ENCODE peak calls at places on chromosomes 6 and 20, in five cellular contexts. K is GM12878, U is spleen, S is GM12892, Y is K562. I is an unnamed sample.

GRCh38 chr20:19552144-19552895 is 205.7 kb upstream of the RIN2 start:
- DNase-seq in Y (no peak), U (no peak), S (no peak), K (no peak), I (no peak)

GRCh38 chr6:114108119-114109002 is 137.4 kb upstream of the HDAC2 start:
- DNase-seq in U (no peak), K (no peak), S (no peak), Y (peak), I (no peak)

GRCh38 chr20:6566821-6567220 is 200.7 kb upstream of the BMP2 start:
- DNase-seq in Y (no peak), U (no peak), S (no peak), K (no peak), I (no peak)

GRCh38 chr6:136371951-136372350 is 82.3 kb upstream of the BCLAF1 start:
- DNase-seq in Y (no peak), K (no peak), U (no peak), S (no peak), I (no peak)

GRCh38 chr20:58213112-58213511 is 15.3 kb downstream of the ANKRD60 start:
- DNase-seq in K (no peak), U (peak), Y (no peak), S (no peak), I (no peak)

GRCh38 chr6:7512320-7512719 is 29.2 kb upstream of the DSP start:
- DNase-seq in U (no peak), Y (no peak), S (no peak), K (no peak), I (no peak)

GRCh38 chr20:58406422-58407001 is 17.5 kb downstream of the VAPB start:
- DNase-seq in Y (no peak), U (no peak), S (no peak), K (no peak), I (no peak)

GRCh38 chr6:157328108-157328692 is 4.9 kb upstream of the TMEM242 start:
- DNase-seq in S (no peak), K (no peak), Y (no peak), U (no peak), I (no peak)

GRCh38 chr6:52284131-52284459 is 447 bp downstream of the MCM3 start:
- DNase-seq in U (no peak), Y (peak), K (no peak), S (no peak), I (no peak)

GRCh38 chr20:56752274-56752673 is 123.2 kb downstream of the TFAP2C start:
- DNase-seq in K (no peak), Y (no peak), S (no peak), U (no peak), I (no peak)

GRCh38 chr20:36792422-36792821 is 18.9 kb upstream of the DSN1 start:
- DNase-seq in S (no peak), U (no peak), Y (no peak), K (no peak), I (peak)

GRCh38 chr6:148082721-148083120 is 259.9 kb upstream of the SASH1 start:
- DNase-seq in Y (no peak), U (no peak), K (no peak), S (no peak), I (no peak)

GRCh38 chr6:50720623-50721022 is 7.3 kb downstream of the TFAP2D start:
- DNase-seq in Y (no peak), S (no peak), U (no peak), K (no peak), I (no peak)

GRCh38 chr6:108362455-108362854 is 67.6 kb downstream of the AFG1L start:
- DNase-seq in U (no peak), K (no peak), Y (no peak), S (no peak), I (no peak)

GRCh38 chr20:5430670-5431069 is 113.9 kb upstream of the PROKR2 start:
- DNase-seq in K (no peak), S (no peak), Y (no peak), U (no peak), I (no peak)

GRCh38 chr6:30717129-30717844 is at the start of gene MDC1:
- DNase-seq in K (peak), U (peak), Y (peak), S (peak), I (peak)

GRCh38 chr6:67766061-67766460 is 869.0 kb upstream of the ADGRB3 start:
- DNase-seq in S (no peak), U (no peak), K (no peak), Y (no peak), I (no peak)

GRCh38 chr20:25273541-25274358 is 25.9 kb downstream of the PYGB start:
- DNase-seq in K (no peak), Y (no peak), U (peak), S (no peak), I (no peak)

GRCh38 chr6:150297327-150298028 is 71.3 kb upstream of the IYD start:
- DNase-seq in U (no peak), K (no peak), S (no peak), Y (peak), I (no peak)

GRCh38 chr6:69647726-69648125 is 149.1 kb downstream of the LMBRD1 start:
- DNase-seq in Y (no peak), S (no peak), K (no peak), U (no peak), I (no peak)

GRCh38 chr6:69643688-69644087 is 153.1 kb downstream of the LMBRD1 start:
- DNase-seq in S (no peak), Y (no peak), U (no peak), K (no peak), I (no peak)
- TF ChIP-seq POLR2A in S (no peak), Y (no peak), U (no peak), K (no peak), I (no peak)

DNA sequence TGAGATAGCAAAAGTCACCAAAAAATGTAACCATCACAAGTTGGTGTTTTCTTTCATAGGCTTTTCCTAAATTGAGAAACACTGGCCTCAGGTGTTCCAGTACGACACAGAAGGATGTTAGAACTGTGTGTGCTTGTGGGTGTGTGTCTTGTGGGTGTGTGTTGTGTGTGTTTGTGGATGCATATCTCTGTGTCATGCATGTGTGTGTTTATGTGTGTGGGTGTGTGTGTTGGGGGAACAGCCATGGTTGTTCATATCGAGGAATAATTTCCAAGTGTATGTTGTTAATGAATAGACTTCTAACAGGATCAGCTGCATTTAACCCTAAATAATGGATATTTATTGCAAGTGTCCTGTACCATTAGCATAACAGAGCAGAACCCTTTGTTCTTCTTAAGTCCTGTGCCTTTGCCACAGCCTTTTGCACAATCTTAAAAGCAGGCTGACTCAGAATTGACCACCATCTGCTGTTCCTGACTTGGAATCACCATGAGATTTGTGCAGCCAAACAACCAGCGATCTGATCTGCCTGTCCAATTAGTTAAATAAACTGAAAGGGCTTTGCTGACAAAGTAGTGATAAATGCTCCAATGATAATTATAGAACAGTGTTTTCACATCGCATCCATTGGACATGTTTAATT is 7.7 kb downstream of the CD93 start:
- DNase-seq in U (no peak), S (no peak), K (no peak), Y (no peak), I (no peak)
- TF ChIP-seq POLR2AphosphoS5 in U (no peak), S (no peak), K (no peak), Y (no peak), I (no peak)

GRCh38 chr20:63810730-63811490 is 20.2 kb downstream of the ZBTB46 start:
- DNase-seq in S (no peak), Y (no peak), U (no peak), K (no peak), I (no peak)

GRCh38 chr20:63808964-63809674 is 21.9 kb downstream of the ZBTB46 start:
- DNase-seq in U (no peak), K (no peak), Y (no peak), S (no peak), I (no peak)

GRCh38 chr20:63809856-63810255 is 21.2 kb downstream of the ZBTB46 start:
- DNase-seq in U (no peak), K (no peak), Y (no peak), S (no peak), I (no peak)

GRCh38 chr20:63808145-63808724 is 22.8 kb downstream of the ZBTB46 start:
- DNase-seq in Y (no peak), K (no peak), U (no peak), S (no peak), I (no peak)

GRCh38 chr20:63807654-63808053 is 23.4 kb downstream of the ZBTB46 start:
- DNase-seq in Y (no peak), S (no peak), K (no peak), U (no peak), I (no peak)
- TF ChIP-seq POLR2A in Y (no peak), S (no peak), K (no peak), U (no peak), I (no peak)

GRCh38 chr6:140226637-140227036 is 852.2 kb upstream of the CITED2 start:
- DNase-seq in S (no peak), Y (no peak), K (no peak), U (no peak), I (no peak)
- TF ChIP-seq POLR2AphosphoS5 in S (no peak), Y (no peak), K (no peak), U (no peak), I (no peak)

DNA sequence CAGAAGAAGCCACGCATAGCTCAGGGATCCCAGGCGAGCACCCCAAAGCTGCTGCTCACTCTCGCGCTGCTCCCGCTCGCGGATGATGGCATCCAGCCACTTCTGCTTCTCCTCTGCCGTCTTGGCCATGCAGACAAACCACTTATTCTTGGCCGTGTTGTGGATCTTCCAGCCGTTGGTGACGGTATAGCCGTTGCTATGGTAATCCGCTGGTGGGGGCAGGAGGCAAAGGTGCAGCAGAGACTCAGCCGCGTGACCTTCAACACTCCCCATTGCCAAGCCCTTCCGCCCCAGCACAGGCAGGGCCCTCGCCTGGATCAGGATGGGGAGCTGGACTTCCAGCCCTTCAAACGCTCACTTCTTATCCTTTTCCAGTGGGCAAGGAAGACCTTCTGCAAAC is 136.9 kb downstream of the PREX1 start:
- DNase-seq in Y (peak), K (no peak), S (no peak), U (peak), I (no peak)
- TF ChIP-seq POLR2A in Y (no peak), K (peak), S (no peak), U (no peak), I (no peak)